ENCODE peak calls at places on chromosomes 6 and 20, in five cellular contexts. S, P, B, R and X are unnamed samples.

GRCh38 chr6:110017946-110018345 is 39.8 kb downstream of the GPR6 start:
- ATAC-seq in R (no peak), P (no peak), B (no peak), S (no peak), X (no peak)

GRCh38 chr6:8814440-8815000 is 379.2 kb upstream of the SLC35B3 start:
- ATAC-seq in R (no peak), B (no peak), S (no peak), P (no peak), X (no peak)

GRCh38 chr6:143490244-143490643 is 21.3 kb downstream of the FUCA2 start:
- ATAC-seq in P (no peak), S (no peak), R (no peak), B (no peak), X (no peak)

GRCh38 chr6:54232703-54233102 is 75.5 kb upstream of the TINAG start:
- ATAC-seq in R (no peak), S (no peak), B (no peak), P (no peak), X (no peak)

GRCh38 chr6:104943781-104944180 is 13.1 kb upstream of the LIN28B start:
- ATAC-seq in S (no peak), P (no peak), B (no peak), R (no peak), X (no peak)

GRCh38 chr6:37583261-37583660 is 83.6 kb upstream of the CCDC167 start:
- ATAC-seq in R (peak; percentile 100), B (peak; percentile 80), P (no peak), S (no peak), X (peak; percentile 89)

GRCh38 chr6:35054106-35054742 is 86.9 kb downstream of the TCP11 start:
- ATAC-seq in B (no peak), R (no peak), P (no peak), S (no peak), X (no peak)

GRCh38 chr20:50627747-50628146 is 63.6 kb downstream of the RIPOR3 start:
- ATAC-seq in P (no peak), R (no peak), B (no peak), S (no peak), X (no peak)

GRCh38 chr20:2984956-2985661 is 58.3 kb upstream of the GNRH2 start:
- ATAC-seq in B (no peak), S (no peak), P (no peak), R (no peak), X (no peak)

GRCh38 chr6:75424610-75425548 is 68.7 kb downstream of the FILIP1 start:
- ATAC-seq in R (no peak), S (no peak), P (no peak), B (no peak), X (no peak)

GRCh38 chr6:162736933-162737332 is 9.2 kb downstream of the PACRG start:
- ATAC-seq in S (no peak), R (no peak), P (no peak), B (no peak), X (no peak)

GRCh38 chr20:34627458-34627857 is 49.4 kb downstream of the PIGU start:
- ATAC-seq in S (no peak), B (no peak), P (no peak), R (no peak), X (no peak)

GRCh38 chr6:170266061-170266825 is 24.6 kb downstream of the DLL1 start:
- ATAC-seq in B (no peak), R (no peak), S (no peak), P (peak; percentile 34), X (no peak)